ENCODE peak calls at places on chromosomes 16 and 17, in six cellular contexts. One of them, this sample, is unnamed.

GRCh38 chr17:29563816-29564215 is 3.0 kb downstream of the ABHD15 start:
- DNase-seq in H1: no peak
- DNase-seq in K562: no peak
- DNase-seq in GM12878: no peak
- DNase-seq in GM12891: no peak
- DNase-seq in HepG2: no peak
- DNase-seq in this sample: no peak

GRCh38 chr17:77400445-77400870 is 259.7 kb downstream of the SEC14L1 start:
- DNase-seq in K562: peak; percentile 55
- DNase-seq in GM12891: peak; percentile 80
- DNase-seq in H1: no peak
- DNase-seq in HepG2: no peak
- DNase-seq in GM12878: no peak
- DNase-seq in this sample: peak; percentile 69

GRCh38 chr16:23587726-23588125 is 8.4 kb downstream of the NDUFAB1 start:
- DNase-seq in HepG2: no peak
- DNase-seq in H1: no peak
- DNase-seq in GM12891: no peak
- DNase-seq in GM12878: no peak
- DNase-seq in K562: no peak
- DNase-seq in this sample: no peak

GRCh38 chr16:71927383-71927782 is 32.1 kb downstream of the IST1 start:
- DNase-seq in K562: peak; percentile 26
- DNase-seq in H1: no peak
- DNase-seq in GM12878: no peak
- DNase-seq in GM12891: no peak
- DNase-seq in HepG2: no peak
- DNase-seq in this sample: no peak

GRCh38 chr16:15610369-15610871 is 32.5 kb downstream of the MARF1 start:
- DNase-seq in HepG2: peak; percentile 89
- DNase-seq in GM12878: no peak
- DNase-seq in H1: no peak
- DNase-seq in K562: no peak
- DNase-seq in GM12891: no peak
- DNase-seq in this sample: no peak

GRCh38 chr17:61410555-61411089 is 11.0 kb downstream of the TBX2 start:
- DNase-seq in K562: no peak
- DNase-seq in H1: no peak
- DNase-seq in GM12891: peak; percentile 38
- DNase-seq in HepG2: no peak
- DNase-seq in GM12878: no peak
- DNase-seq in this sample: peak; percentile 58

GRCh38 chr17:34706029-34706428 is 126.6 kb downstream of the TMEM132E start:
- DNase-seq in H1: no peak
- DNase-seq in HepG2: no peak
- DNase-seq in K562: peak; percentile 45
- DNase-seq in GM12878: no peak
- DNase-seq in GM12891: no peak
- DNase-seq in this sample: no peak

GRCh38 chr16:55389426-55390073 is 65.5 kb downstream of the IRX6 start:
- DNase-seq in HepG2: no peak
- DNase-seq in GM12878: no peak
- DNase-seq in GM12891: no peak
- DNase-seq in H1: no peak
- DNase-seq in K562: no peak
- DNase-seq in this sample: no peak

GRCh38 chr16:81190667-81191066 is 47.8 kb upstream of the BCO1 start:
- DNase-seq in HepG2: peak; percentile 61
- DNase-seq in GM12891: no peak
- DNase-seq in K562: peak; percentile 14
- DNase-seq in GM12878: no peak
- DNase-seq in H1: no peak
- DNase-seq in this sample: no peak

GRCh38 chr17:58308173-58308984 is 20.2 kb downstream of the TSPOAP1 start:
- DNase-seq in GM12878: no peak
- DNase-seq in HepG2: peak; percentile 39
- DNase-seq in K562: no peak
- DNase-seq in GM12891: peak; percentile 17
- DNase-seq in H1: no peak
- DNase-seq in this sample: no peak

GRCh38 chr16:27239906-27240655 is 28.5 kb downstream of the NSMCE1 start:
- DNase-seq in GM12878: no peak
- DNase-seq in HepG2: no peak
- DNase-seq in H1: no peak
- DNase-seq in K562: no peak
- DNase-seq in GM12891: no peak
- DNase-seq in this sample: no peak

GRCh38 chr16:993731-994130 is 12.2 kb downstream of the SOX8 start:
- DNase-seq in GM12891: no peak
- DNase-seq in K562: no peak
- DNase-seq in GM12878: no peak
- DNase-seq in H1: no peak
- DNase-seq in HepG2: no peak
- DNase-seq in this sample: no peak

GRCh38 chr17:31495049-31495885 is 103.8 kb downstream of the RAB11FIP4 start:
- DNase-seq in GM12878: no peak
- DNase-seq in H1: no peak
- DNase-seq in HepG2: no peak
- DNase-seq in GM12891: no peak
- DNase-seq in K562: no peak
- DNase-seq in this sample: no peak

GRCh38 chr16:3968556-3968955 is 88.0 kb upstream of the CREBBP start:
- DNase-seq in GM12891: no peak
- DNase-seq in GM12878: no peak
- DNase-seq in K562: no peak
- DNase-seq in H1: no peak
- DNase-seq in HepG2: no peak
- DNase-seq in this sample: no peak

GRCh38 chr16:8931864-8932263 is 31.8 kb downstream of the USP7 start:
- DNase-seq in H1: no peak
- DNase-seq in GM12891: no peak
- DNase-seq in K562: peak; percentile 65
- DNase-seq in HepG2: peak; percentile 48
- DNase-seq in GM12878: no peak
- DNase-seq in this sample: no peak

GRCh38 chr16:778909-779527 is 9.2 kb downstream of the RPUSD1 start:
- DNase-seq in H1: no peak
- DNase-seq in K562: no peak
- DNase-seq in GM12878: no peak
- DNase-seq in HepG2: no peak
- DNase-seq in GM12891: no peak
- DNase-seq in this sample: no peak

GRCh38 chr17:72774251-72774650 is 318.2 kb downstream of the SLC39A11 start:
- DNase-seq in GM12891: no peak
- DNase-seq in HepG2: no peak
- DNase-seq in H1: no peak
- DNase-seq in K562: no peak
- DNase-seq in GM12878: no peak
- DNase-seq in this sample: no peak

GRCh38 chr17:38569701-38570512 is 35.8 kb downstream of the SRCIN1 start:
- DNase-seq in GM12891: no peak
- DNase-seq in H1: no peak
- DNase-seq in HepG2: no peak
- DNase-seq in K562: no peak
- DNase-seq in GM12878: no peak
- DNase-seq in this sample: no peak

GRCh38 chr16:71834291-71834690 is 11.5 kb upstream of the ATXN1L start:
- DNase-seq in GM12878: no peak
- DNase-seq in HepG2: no peak
- DNase-seq in H1: no peak
- DNase-seq in GM12891: no peak
- DNase-seq in K562: no peak
- DNase-seq in this sample: no peak

GRCh38 chr17:8935194-8935593 is 30.3 kb downstream of the PIK3R5 start:
- DNase-seq in K562: no peak
- DNase-seq in GM12891: no peak
- DNase-seq in H1: no peak
- DNase-seq in GM12878: no peak
- DNase-seq in HepG2: no peak
- DNase-seq in this sample: no peak

GRCh38 chr17:39954876-39955275 is 7.9 kb upstream of the GSDMA start:
- DNase-seq in K562: peak; percentile 16
- DNase-seq in GM12891: no peak
- DNase-seq in GM12878: no peak
- DNase-seq in HepG2: peak; percentile 44
- DNase-seq in H1: no peak
- DNase-seq in this sample: no peak

DNA sequence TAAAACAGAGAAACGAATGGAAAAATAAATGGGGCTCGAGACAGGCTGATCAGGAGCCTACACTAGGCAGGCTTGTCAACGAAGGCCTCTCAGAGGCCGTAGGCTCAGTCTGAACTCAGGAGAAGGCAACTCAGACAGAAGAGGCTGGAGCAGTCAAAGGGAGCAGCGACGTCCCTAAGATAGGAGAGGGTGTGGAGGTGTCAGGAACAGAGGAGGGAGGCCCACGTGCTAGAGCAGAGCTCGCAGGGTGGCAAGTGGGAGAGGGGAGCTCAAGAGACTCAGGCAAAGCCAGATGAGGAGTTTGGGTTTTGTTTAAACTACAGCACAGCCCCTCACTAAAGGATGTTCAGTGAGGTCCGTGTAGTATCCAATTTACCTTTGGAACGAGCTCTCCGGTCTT is 32.7 kb downstream of the LRRC75A start:
- DNase-seq in GM12891: no peak
- DNase-seq in H1: no peak
- DNase-seq in K562: no peak
- DNase-seq in HepG2: no peak
- DNase-seq in GM12878: no peak
- DNase-seq in this sample: no peak
- TF ChIP-seq TAF1 in GM12891: no peak
- TF ChIP-seq TAF1 in H1: no peak
- TF ChIP-seq TAF1 in K562: no peak
- TF ChIP-seq TAF1 in HepG2: no peak
- TF ChIP-seq TAF1 in GM12878: no peak
- TF ChIP-seq TAF1 in this sample: no peak

GRCh38 chr17:41895617-41896016 is 23.1 kb downstream of the ACLY start:
- DNase-seq in H1: no peak
- DNase-seq in GM12878: no peak
- DNase-seq in K562: no peak
- DNase-seq in GM12891: no peak
- DNase-seq in HepG2: no peak
- DNase-seq in this sample: no peak
- TF ChIP-seq POLR2AphosphoS5 in H1: no peak
- TF ChIP-seq POLR2AphosphoS5 in GM12878: no peak
- TF ChIP-seq POLR2AphosphoS5 in K562: no peak
- TF ChIP-seq POLR2AphosphoS5 in GM12891: no peak
- TF ChIP-seq POLR2AphosphoS5 in HepG2: no peak
- TF ChIP-seq POLR2AphosphoS5 in this sample: no peak

DNA sequence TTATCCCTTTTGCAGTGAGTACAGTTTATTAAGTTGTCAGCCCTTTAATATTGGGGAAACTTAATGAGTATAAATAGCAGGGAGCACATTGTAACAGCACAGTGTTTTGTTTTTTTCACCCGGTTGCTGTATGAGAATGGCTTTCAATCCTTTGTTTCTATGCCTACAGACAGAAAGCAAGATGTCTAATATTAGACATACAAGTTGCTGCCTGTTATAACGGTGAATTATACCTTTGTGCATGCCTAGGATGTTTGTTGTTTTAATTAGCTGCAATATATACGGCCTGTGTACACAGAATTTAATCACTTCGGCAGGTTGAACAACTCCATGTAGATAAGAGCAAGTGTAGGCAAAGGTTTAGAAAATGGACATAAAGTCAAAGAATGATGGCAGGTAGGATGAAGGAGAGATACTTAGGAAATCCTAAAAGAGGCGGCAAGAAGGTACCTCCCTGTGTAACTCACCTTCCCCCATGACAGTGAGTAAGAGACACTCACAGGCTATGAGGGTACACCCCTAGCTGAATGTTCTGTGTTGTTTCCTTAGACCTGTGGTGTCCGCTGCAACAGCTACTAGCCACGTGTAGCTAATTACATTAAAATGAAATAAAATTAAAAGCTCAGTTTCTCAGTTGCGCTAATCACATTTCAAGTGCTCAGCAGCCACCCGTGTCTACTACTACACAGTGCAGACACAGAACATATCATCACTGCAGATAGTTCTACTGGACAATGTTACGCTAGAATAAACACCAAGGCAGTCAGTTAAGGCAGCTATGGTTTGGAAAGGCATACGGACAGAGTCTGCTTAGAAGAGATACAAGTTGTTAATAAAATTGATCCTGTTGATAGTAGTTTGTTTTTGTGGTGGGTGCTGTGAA is 10.9 kb downstream of the SLC7A6OS start:
- DNase-seq in H1: no peak
- DNase-seq in GM12891: no peak
- DNase-seq in K562: no peak
- DNase-seq in HepG2: no peak
- DNase-seq in GM12878: no peak
- DNase-seq in this sample: no peak
- TF ChIP-seq POLR2A in H1: no peak
- TF ChIP-seq POLR2A in GM12891: peak; percentile 51
- TF ChIP-seq POLR2A in K562: peak; percentile 32
- TF ChIP-seq POLR2A in HepG2: no peak
- TF ChIP-seq POLR2A in GM12878: no peak
- TF ChIP-seq POLR2A in this sample: no peak

GRCh38 chr17:15485045-15485444 is 17.6 kb upstream of the CDRT4 start:
- DNase-seq in HepG2: no peak
- DNase-seq in GM12891: no peak
- DNase-seq in H1: no peak
- DNase-seq in K562: no peak
- DNase-seq in GM12878: no peak
- DNase-seq in this sample: no peak

GRCh38 chr17:15480209-15480608 is 12.8 kb upstream of the CDRT4 start:
- DNase-seq in HepG2: no peak
- DNase-seq in GM12878: no peak
- DNase-seq in K562: no peak
- DNase-seq in GM12891: no peak
- DNase-seq in H1: no peak
- DNase-seq in this sample: no peak

GRCh38 chr17:15479697-15480096 is 12.3 kb upstream of the CDRT4 start:
- DNase-seq in K562: no peak
- DNase-seq in GM12891: no peak
- DNase-seq in GM12878: no peak
- DNase-seq in H1: no peak
- DNase-seq in HepG2: peak; percentile 21
- DNase-seq in this sample: no peak

GRCh38 chr17:15483416-15483815 is 16.0 kb upstream of the CDRT4 start:
- DNase-seq in GM12878: no peak
- DNase-seq in K562: no peak
- DNase-seq in GM12891: no peak
- DNase-seq in H1: no peak
- DNase-seq in HepG2: no peak
- DNase-seq in this sample: no peak

DNA sequence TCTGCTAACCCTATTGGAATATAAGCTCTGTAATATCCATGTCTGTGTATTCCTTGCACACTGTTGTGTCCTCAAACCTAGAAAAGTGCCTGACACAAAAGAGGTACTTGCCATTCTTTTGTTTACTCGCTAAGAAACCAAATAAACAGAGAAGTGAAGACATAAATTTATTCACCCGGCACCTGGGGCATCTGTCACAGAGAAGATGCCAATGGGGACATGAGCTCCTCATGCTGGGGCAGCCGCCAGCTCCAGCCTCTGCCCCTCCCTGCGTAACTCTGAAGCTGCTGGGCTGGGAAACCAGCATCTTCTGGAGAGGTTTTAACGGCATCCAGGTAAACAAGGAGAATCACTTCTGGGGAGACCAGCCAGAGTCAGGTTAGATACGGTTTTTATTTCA is 15.1 kb upstream of the CDRT4 start:
- DNase-seq in GM12878: no peak
- DNase-seq in H1: no peak
- DNase-seq in K562: no peak
- DNase-seq in HepG2: no peak
- DNase-seq in GM12891: no peak
- DNase-seq in this sample: no peak
- TF ChIP-seq TAF1 in GM12878: no peak
- TF ChIP-seq TAF1 in H1: no peak
- TF ChIP-seq TAF1 in K562: no peak
- TF ChIP-seq TAF1 in HepG2: no peak
- TF ChIP-seq TAF1 in GM12891: no peak
- TF ChIP-seq TAF1 in this sample: no peak